ENCODE peak calls at places on chromosomes 11 and 22, in eight cellular contexts. A is transverse colon; P is amygdala; H is GM12891; Q is DMS153; M is RCC 7860; W is CD8-positive, alpha-beta T cell; T is activated naive CD4-positive, alpha-beta T cell. X is an unnamed sample.

GRCh38 chr11:27648840-27649239 is 51.4 kb downstream of the BDNF start:
- DNase-seq in A (no peak), P (no peak), H (no peak), Q (no peak), M (no peak), W (no peak), T (no peak), X (no peak)

GRCh38 chr11:43504316-43504950 is 145.7 kb downstream of the TTC17 start:
- DNase-seq in A (no peak), P (no peak), H (no peak), Q (peak), M (no peak), W (no peak), T (no peak), X (no peak)

GRCh38 chr11:20066783-20067156 is 93.5 kb downstream of the DBX1 start:
- DNase-seq in A (no peak), P (no peak), H (no peak), Q (no peak), M (no peak), W (no peak), T (no peak), X (no peak)

GRCh38 chr11:39817248-39817647 is 1642.2 kb downstream of the LRRC4C start:
- DNase-seq in A (no peak), P (no peak), H (no peak), Q (no peak), M (no peak), W (no peak), T (no peak), X (no peak)

GRCh38 chr11:4454031-4454430 is 4.9 kb downstream of the OR52K2 start:
- DNase-seq in A (no peak), P (no peak), H (no peak), Q (no peak), M (no peak), W (no peak), T (no peak), X (no peak)

GRCh38 chr11:3642071-3642951 is 519 bp upstream of the ART5 start:
- DNase-seq in A (peak), P (no peak), H (peak), Q (peak), M (no peak), W (peak), T (peak), X (peak)

GRCh38 chr22:23278883-23279675 is 98.8 kb downstream of the BCR start:
- DNase-seq in A (peak), P (no peak), H (no peak), Q (no peak), M (no peak), W (no peak), T (no peak), X (no peak)

GRCh38 chr22:24819941-24820461 is 14.0 kb downstream of the SGSM1 start:
- DNase-seq in A (peak), P (no peak), H (no peak), Q (no peak), M (no peak), W (no peak), T (no peak), X (no peak)

GRCh38 chr22:20384865-20385264 is 9.1 kb upstream of the ZNF74 start:
- DNase-seq in A (no peak), P (no peak), H (no peak), Q (no peak), M (no peak), W (no peak), T (no peak), X (no peak)

GRCh38 chr11:6682591-6682935 is 577 bp downstream of the MRPL17 start:
- DNase-seq in A (no peak), P (no peak), H (no peak), Q (no peak), M (no peak), W (no peak), T (no peak), X (no peak)

GRCh38 chr11:73473252-73473651 is 97.1 kb downstream of the RELT start:
- DNase-seq in A (no peak), P (no peak), H (no peak), Q (no peak), M (no peak), W (no peak), T (no peak), X (no peak)

GRCh38 chr11:67275606-67276409 is 9.5 kb downstream of the GRK2 start:
- DNase-seq in A (no peak), P (no peak), H (no peak), Q (no peak), M (no peak), W (no peak), T (no peak), X (no peak)

GRCh38 chr11:557328-558132 is 3.0 kb downstream of the LMNTD2 start:
- DNase-seq in A (no peak), P (no peak), H (no peak), Q (no peak), M (no peak), W (no peak), T (no peak), X (no peak)

GRCh38 chr11:64568041-64568571 is 22.9 kb upstream of the SLC22A12 start:
- DNase-seq in A (no peak), P (no peak), H (no peak), Q (no peak), M (no peak), W (no peak), T (no peak), X (no peak)

GRCh38 chr11:98729118-98729517 is 291.6 kb upstream of the CNTN5 start:
- DNase-seq in A (no peak), P (no peak), H (no peak), Q (no peak), M (no peak), W (no peak), T (no peak), X (no peak)

GRCh38 chr11:69049490-69049867 is 747 bp downstream of the TPCN2 start:
- DNase-seq in A (no peak), P (no peak), H (no peak), Q (no peak), M (no peak), W (peak), T (no peak), X (no peak)

GRCh38 chr11:73866586-73866996 is 10.1 kb downstream of the COA4 start:
- DNase-seq in A (peak), P (no peak), H (no peak), Q (no peak), M (peak), W (no peak), T (no peak), X (peak)

GRCh38 chr22:22460635-22461034 is 47.9 kb downstream of the ZNF280B start:
- DNase-seq in A (no peak), P (no peak), H (no peak), Q (no peak), M (peak), W (no peak), T (no peak), X (no peak)

GRCh38 chr22:48594016-48594756 is 1233.5 kb downstream of the BRD1 start:
- DNase-seq in A (no peak), P (no peak), H (no peak), Q (no peak), M (no peak), W (no peak), T (no peak), X (no peak)

GRCh38 chr11:100964400-100964799 is 165.2 kb downstream of the PGR start:
- DNase-seq in A (no peak), P (no peak), H (no peak), Q (no peak), M (no peak), W (no peak), T (no peak), X (peak)

GRCh38 chr11:33718441-33718840 is 17.8 kb downstream of the CD59 start:
- DNase-seq in A (no peak), P (no peak), H (no peak), Q (no peak), M (no peak), W (no peak), T (no peak), X (no peak)

GRCh38 chr11:31655483-31655882 is 145.9 kb downstream of the ELP4 start:
- DNase-seq in A (no peak), P (no peak), H (no peak), Q (no peak), M (peak), W (no peak), T (no peak), X (peak)

GRCh38 chr11:109205312-109205711 is 216.7 kb upstream of the C11orf87 start:
- DNase-seq in A (no peak), P (no peak), H (no peak), Q (no peak), M (no peak), W (no peak), T (no peak), X (no peak)

GRCh38 chr22:43817402-43817801 is 5.3 kb upstream of the EFCAB6 start:
- DNase-seq in A (no peak), P (no peak), H (no peak), Q (no peak), M (no peak), W (no peak), T (no peak), X (no peak)